ENCODE peak calls at places on chromosomes 12 and 14, in four cellular contexts. One of them, this sample, is unnamed. For H3K9me3, the result is how much of the 10 kb centered on the place peaks cover.

GRCh38 chr12:26520869-26521268 is 312.1 kb downstream of the ITPR2 start:
- DNase-seq in endothelial cell of umbilical vein: no peak
- DNase-seq in fibroblast of lung: no peak
- DNase-seq in SK-N-MC: no peak
- DNase-seq in this sample: no peak

GRCh38 chr14:24436355-24437019 is 6.1 kb downstream of the SDR39U1 start:
- DNase-seq in SK-N-MC: no peak
- DNase-seq in endothelial cell of umbilical vein: peak
- DNase-seq in fibroblast of lung: peak
- DNase-seq in this sample: peak

GRCh38 chr12:128268348-128268725 is 1.4 kb downstream of the TMEM132C start:
- DNase-seq in fibroblast of lung: no peak
- DNase-seq in SK-N-MC: no peak
- DNase-seq in endothelial cell of umbilical vein: no peak
- DNase-seq in this sample: no peak

GRCh38 chr12:105485321-105485910 is 154.9 kb downstream of the C12orf75 start:
- DNase-seq in SK-N-MC: no peak
- DNase-seq in endothelial cell of umbilical vein: peak
- DNase-seq in fibroblast of lung: peak
- DNase-seq in this sample: peak

GRCh38 chr12:90690120-90690519 is 264.9 kb downstream of the CCER1 start:
- DNase-seq in fibroblast of lung: no peak
- DNase-seq in endothelial cell of umbilical vein: no peak
- DNase-seq in SK-N-MC: no peak
- DNase-seq in this sample: no peak

GRCh38 chr14:101780390-101780789 is 18.9 kb downstream of the PPP2R5C start:
- DNase-seq in endothelial cell of umbilical vein: no peak
- DNase-seq in fibroblast of lung: no peak
- DNase-seq in SK-N-MC: no peak
- DNase-seq in this sample: no peak

GRCh38 chr14:65821224-65821753 is 408.8 kb downstream of the FUT8 start:
- DNase-seq in endothelial cell of umbilical vein: no peak
- DNase-seq in fibroblast of lung: no peak
- DNase-seq in SK-N-MC: no peak
- DNase-seq in this sample: no peak

GRCh38 chr14:57389646-57390036 is 745 bp upstream of the NAA30 start:
- DNase-seq in SK-N-MC: no peak
- DNase-seq in fibroblast of lung: no peak
- DNase-seq in endothelial cell of umbilical vein: no peak
- DNase-seq in this sample: no peak

GRCh38 chr14:52427460-52427859 is 113.3 kb downstream of the PTGER2 start:
- DNase-seq in SK-N-MC: no peak
- DNase-seq in fibroblast of lung: no peak
- DNase-seq in endothelial cell of umbilical vein: no peak
- DNase-seq in this sample: no peak

GRCh38 chr12:76547526-76547925 is 12.0 kb downstream of the OSBPL8 start:
- DNase-seq in SK-N-MC: no peak
- DNase-seq in fibroblast of lung: peak
- DNase-seq in endothelial cell of umbilical vein: no peak
- DNase-seq in this sample: no peak

GRCh38 chr14:58280954-58281787 is 17.2 kb upstream of the ARID4A start:
- DNase-seq in SK-N-MC: peak
- DNase-seq in endothelial cell of umbilical vein: peak
- DNase-seq in fibroblast of lung: peak
- DNase-seq in this sample: peak

GRCh38 chr14:46661728-46662127 is 10.1 kb upstream of the RPL10L start:
- DNase-seq in fibroblast of lung: no peak
- DNase-seq in endothelial cell of umbilical vein: no peak
- DNase-seq in SK-N-MC: no peak
- DNase-seq in this sample: no peak

GRCh38 chr12:67645571-67645970 is 3.0 kb upstream of the DYRK2 start:
- DNase-seq in SK-N-MC: no peak
- DNase-seq in fibroblast of lung: peak
- DNase-seq in endothelial cell of umbilical vein: no peak
- DNase-seq in this sample: peak

GRCh38 chr12:61780435-61780834 is 479.8 kb upstream of the USP15 start:
- DNase-seq in fibroblast of lung: no peak
- DNase-seq in endothelial cell of umbilical vein: no peak
- DNase-seq in SK-N-MC: no peak
- DNase-seq in this sample: no peak

GRCh38 chr14:26478967-26479366 is 118.9 kb downstream of the NOVA1 start:
- DNase-seq in fibroblast of lung: no peak
- DNase-seq in endothelial cell of umbilical vein: no peak
- DNase-seq in SK-N-MC: no peak
- DNase-seq in this sample: no peak

GRCh38 chr12:3655331-3655900 is 97.5 kb downstream of the CRACR2A start:
- DNase-seq in endothelial cell of umbilical vein: peak
- DNase-seq in SK-N-MC: no peak
- DNase-seq in fibroblast of lung: no peak
- DNase-seq in this sample: no peak

GRCh38 chr12:10015450-10015849 is 5.0 kb downstream of the CLEC12B start:
- DNase-seq in endothelial cell of umbilical vein: no peak
- DNase-seq in SK-N-MC: no peak
- DNase-seq in fibroblast of lung: no peak
- DNase-seq in this sample: no peak

GRCh38 chr12:100741084-100741711 is 53.4 kb upstream of the ANO4 start:
- DNase-seq in SK-N-MC: peak
- DNase-seq in endothelial cell of umbilical vein: peak
- DNase-seq in fibroblast of lung: no peak
- DNase-seq in this sample: peak

GRCh38 chr12:25317553-25317952 is 66.8 kb upstream of the KRAS start:
- DNase-seq in SK-N-MC: no peak
- DNase-seq in endothelial cell of umbilical vein: no peak
- DNase-seq in fibroblast of lung: no peak
- DNase-seq in this sample: no peak

GRCh38 chr12:22971771-22972191 is 346.8 kb downstream of the ETNK1 start:
- DNase-seq in fibroblast of lung: no peak
- DNase-seq in SK-N-MC: no peak
- DNase-seq in endothelial cell of umbilical vein: no peak
- DNase-seq in this sample: no peak

GRCh38 chr12:78540621-78541336 is 323.8 kb upstream of the SYT1 start:
- DNase-seq in fibroblast of lung: no peak
- DNase-seq in SK-N-MC: no peak
- DNase-seq in endothelial cell of umbilical vein: no peak
- DNase-seq in this sample: peak

GRCh38 chr12:3137268-3137761 is 60.1 kb downstream of the TSPAN9 start:
- DNase-seq in SK-N-MC: no peak
- DNase-seq in endothelial cell of umbilical vein: peak
- DNase-seq in fibroblast of lung: peak
- DNase-seq in this sample: no peak

GRCh38 chr12:26732010-26732908 is 100.7 kb downstream of the ITPR2 start:
- DNase-seq in SK-N-MC: no peak
- DNase-seq in endothelial cell of umbilical vein: no peak
- DNase-seq in fibroblast of lung: no peak
- DNase-seq in this sample: no peak

GRCh38 chr14:71300474-71301359 is 393.5 kb downstream of the PCNX1 start:
- DNase-seq in fibroblast of lung: peak
- DNase-seq in SK-N-MC: peak
- DNase-seq in endothelial cell of umbilical vein: no peak
- DNase-seq in this sample: peak

GRCh38 chr14:58027904-58028303 is 124.1 kb downstream of the ARMH4 start:
- DNase-seq in SK-N-MC: no peak
- DNase-seq in endothelial cell of umbilical vein: no peak
- DNase-seq in fibroblast of lung: no peak
- DNase-seq in this sample: no peak

GRCh38 chr14:33847066-33847465 is 103.8 kb downstream of the EGLN3 start:
- DNase-seq in endothelial cell of umbilical vein: no peak
- DNase-seq in SK-N-MC: no peak
- DNase-seq in fibroblast of lung: peak
- DNase-seq in this sample: peak

GRCh38 chr14:75522919-75523318 is 650 bp downstream of the BATF start:
- DNase-seq in SK-N-MC: no peak
- DNase-seq in fibroblast of lung: no peak
- DNase-seq in endothelial cell of umbilical vein: no peak
- DNase-seq in this sample: no peak

GRCh38 chr14:75519826-75520692 is 2.2 kb upstream of the BATF start:
- DNase-seq in endothelial cell of umbilical vein: no peak
- DNase-seq in fibroblast of lung: no peak
- DNase-seq in SK-N-MC: no peak
- DNase-seq in this sample: peak

GRCh38 chr14:75520852-75521251 is 1.4 kb upstream of the BATF start:
- DNase-seq in SK-N-MC: no peak
- DNase-seq in fibroblast of lung: no peak
- DNase-seq in endothelial cell of umbilical vein: no peak
- DNase-seq in this sample: no peak

GRCh38 chr14:75522224-75522764 is at the start of gene BATF:
- DNase-seq in fibroblast of lung: no peak
- DNase-seq in SK-N-MC: no peak
- DNase-seq in endothelial cell of umbilical vein: no peak
- DNase-seq in this sample: no peak

DNA sequence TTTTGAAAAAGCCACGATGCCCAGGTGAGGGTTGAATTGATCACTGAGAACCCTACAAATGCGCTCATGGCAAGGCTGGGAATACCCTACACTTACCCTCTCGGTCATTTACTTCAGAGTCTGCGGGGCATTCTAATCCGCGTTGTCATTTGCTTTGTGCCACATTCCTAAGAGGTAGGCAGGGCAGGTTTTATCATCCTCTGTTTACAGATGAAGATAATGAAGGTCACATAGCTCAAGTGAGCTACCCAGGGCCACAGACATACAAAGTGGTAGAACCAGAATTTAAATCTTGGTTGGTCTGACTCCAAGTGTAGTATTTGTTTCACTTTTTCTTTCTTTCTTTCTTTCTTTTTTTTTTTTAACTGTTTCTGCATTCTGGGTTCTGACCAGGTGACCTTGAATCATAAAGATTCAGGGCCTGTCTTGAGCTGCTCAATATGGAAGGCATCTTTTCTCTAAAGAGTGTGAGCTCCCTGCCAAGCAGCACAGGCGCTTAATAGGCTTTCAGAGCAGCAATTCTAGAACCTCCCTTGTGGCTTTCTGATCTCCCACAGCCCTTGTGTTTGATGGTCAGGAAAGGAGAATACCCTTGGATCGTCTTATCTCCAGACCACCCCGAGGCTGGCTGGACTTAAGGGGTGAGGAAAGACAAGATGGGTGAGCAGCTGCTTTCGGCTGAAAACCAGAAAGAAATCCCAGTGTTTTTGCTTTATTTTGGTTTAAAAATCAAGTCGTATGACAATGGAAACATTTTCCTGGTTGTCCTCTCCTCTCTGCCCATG is 662 bp upstream of the BATF start:
- DNase-seq in endothelial cell of umbilical vein: no peak
- DNase-seq in SK-N-MC: no peak
- DNase-seq in fibroblast of lung: no peak
- DNase-seq in this sample: no peak
- H3K4me3 ChIP-seq in endothelial cell of umbilical vein: no peak
- H3K4me3 ChIP-seq in SK-N-MC: no peak
- H3K4me3 ChIP-seq in fibroblast of lung: no peak
- H3K4me3 ChIP-seq in this sample: no peak

GRCh38 chr14:28240909-28241308 is 525.7 kb upstream of the FOXG1 start:
- DNase-seq in endothelial cell of umbilical vein: no peak
- DNase-seq in SK-N-MC: no peak
- DNase-seq in fibroblast of lung: no peak
- DNase-seq in this sample: no peak

GRCh38 chr14:28242895-28243294 is 523.7 kb upstream of the FOXG1 start:
- DNase-seq in endothelial cell of umbilical vein: no peak
- DNase-seq in fibroblast of lung: no peak
- DNase-seq in SK-N-MC: no peak
- DNase-seq in this sample: no peak

GRCh38 chr14:28245216-28245615 is 521.4 kb upstream of the FOXG1 start:
- DNase-seq in SK-N-MC: no peak
- DNase-seq in fibroblast of lung: no peak
- DNase-seq in endothelial cell of umbilical vein: no peak
- DNase-seq in this sample: no peak

GRCh38 chr14:28243600-28243999 is 523.0 kb upstream of the FOXG1 start:
- DNase-seq in SK-N-MC: no peak
- DNase-seq in endothelial cell of umbilical vein: no peak
- DNase-seq in fibroblast of lung: peak
- DNase-seq in this sample: peak
- H3K9me3 ChIP-seq in SK-N-MC: under half
- H3K9me3 ChIP-seq in endothelial cell of umbilical vein: under half
- H3K9me3 ChIP-seq in fibroblast of lung: under half
- H3K9me3 ChIP-seq in this sample: under half

GRCh38 chr12:131765961-131766360 is 55.1 kb downstream of the SFSWAP start:
- DNase-seq in fibroblast of lung: no peak
- DNase-seq in endothelial cell of umbilical vein: no peak
- DNase-seq in SK-N-MC: no peak
- DNase-seq in this sample: no peak
- H3K9ac ChIP-seq in fibroblast of lung: no peak
- H3K9ac ChIP-seq in endothelial cell of umbilical vein: no peak
- H3K9ac ChIP-seq in SK-N-MC: no peak
- H3K9ac ChIP-seq in this sample: no peak

DNA sequence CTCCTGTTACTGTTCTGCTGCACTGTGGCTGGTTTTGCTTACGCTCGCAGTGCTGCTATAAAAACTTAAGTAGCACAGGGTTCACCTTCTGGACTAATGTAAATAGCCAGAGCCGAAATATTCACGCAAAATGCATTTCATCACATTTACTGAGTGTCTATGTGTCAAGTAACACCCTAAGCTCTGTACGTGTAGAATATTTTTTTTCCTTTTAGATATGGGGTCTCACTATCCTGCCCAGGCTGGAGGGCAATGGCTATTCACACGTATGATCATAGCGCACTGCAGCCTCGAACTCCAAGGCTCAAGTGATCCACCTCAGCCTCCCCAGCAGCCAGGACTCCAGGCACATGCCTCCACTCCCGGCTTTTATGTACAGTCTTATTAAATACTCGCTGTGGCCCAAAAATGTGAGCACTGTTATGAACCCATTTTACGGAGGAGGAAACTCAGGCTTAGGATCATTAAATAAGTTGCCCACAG is 60.8 kb upstream of the RIMBP2 start:
- DNase-seq in endothelial cell of umbilical vein: no peak
- DNase-seq in fibroblast of lung: no peak
- DNase-seq in SK-N-MC: no peak
- DNase-seq in this sample: no peak
- H3K4me3 ChIP-seq in endothelial cell of umbilical vein: no peak
- H3K4me3 ChIP-seq in fibroblast of lung: no peak
- H3K4me3 ChIP-seq in SK-N-MC: no peak
- H3K4me3 ChIP-seq in this sample: peak

GRCh38 chr12:98808243-98808895 is 163.3 kb downstream of the APAF1 start:
- DNase-seq in SK-N-MC: no peak
- DNase-seq in fibroblast of lung: no peak
- DNase-seq in endothelial cell of umbilical vein: peak
- DNase-seq in this sample: no peak

GRCh38 chr12:98816720-98817119 is 171.6 kb downstream of the APAF1 start:
- DNase-seq in fibroblast of lung: no peak
- DNase-seq in SK-N-MC: no peak
- DNase-seq in endothelial cell of umbilical vein: no peak
- DNase-seq in this sample: no peak

GRCh38 chr12:98817779-98818178 is 172.7 kb downstream of the APAF1 start:
- DNase-seq in SK-N-MC: no peak
- DNase-seq in endothelial cell of umbilical vein: no peak
- DNase-seq in fibroblast of lung: no peak
- DNase-seq in this sample: no peak

GRCh38 chr12:98814254-98814653 is 169.2 kb downstream of the APAF1 start:
- DNase-seq in endothelial cell of umbilical vein: peak
- DNase-seq in SK-N-MC: no peak
- DNase-seq in fibroblast of lung: peak
- DNase-seq in this sample: no peak

DNA sequence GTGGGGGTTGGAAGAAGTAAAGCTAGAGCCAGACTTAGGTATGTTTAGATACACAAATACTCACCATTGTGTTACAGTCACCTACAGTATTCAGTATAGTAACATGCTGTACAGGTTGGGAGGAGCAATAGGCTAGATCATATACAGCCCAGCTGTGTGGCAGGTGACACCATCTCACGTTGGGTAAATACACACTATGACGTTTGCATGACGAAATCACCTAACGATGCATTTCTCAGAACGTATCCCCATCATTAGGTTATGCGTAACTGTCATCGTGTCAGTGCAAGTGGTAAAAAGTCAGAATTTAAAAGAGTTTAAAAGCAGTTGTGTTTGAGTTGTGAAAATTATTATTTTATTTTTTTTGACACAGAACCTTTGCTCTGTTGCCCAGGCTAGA is 167.1 kb downstream of the APAF1 start:
- DNase-seq in fibroblast of lung: no peak
- DNase-seq in endothelial cell of umbilical vein: no peak
- DNase-seq in SK-N-MC: no peak
- DNase-seq in this sample: no peak
- H3K9me3 ChIP-seq in fibroblast of lung: under half
- H3K9me3 ChIP-seq in endothelial cell of umbilical vein: under half
- H3K9me3 ChIP-seq in SK-N-MC: under half
- H3K9me3 ChIP-seq in this sample: under half